ENCODE peak calls at places on chromosomes 16 and 17, in four cellular contexts. G, N, Z and Y are unnamed samples.

GRCh38 chr16:24208710-24209109 is 47.4 kb upstream of the CACNG3 start:
- DNase-seq in G (no peak), Z (no peak), N (peak), Y (no peak)

GRCh38 chr17:4188076-4188475 is 45.1 kb downstream of the CYB5D2 start:
- DNase-seq in G (no peak), N (no peak), Z (no peak), Y (no peak)

GRCh38 chr17:42428141-42428944 is 5.3 kb upstream of the CAVIN1 start:
- DNase-seq in G (no peak), N (peak), Z (no peak), Y (peak)

GRCh38 chr16:74107795-74108610 is 188.6 kb upstream of the PSMD7 start:
- DNase-seq in Z (peak), G (peak), N (peak), Y (peak)

GRCh38 chr17:1058423-1059130 is 61.6 kb downstream of the TIMM22 start:
- DNase-seq in N (peak), Z (no peak), G (peak), Y (peak)

GRCh38 chr16:3819741-3820724 is 60.5 kb downstream of the CREBBP start:
- DNase-seq in G (peak), Z (no peak), N (no peak), Y (no peak)

GRCh38 chr17:69763503-69763902 is 311.5 kb upstream of the KCNJ16 start:
- DNase-seq in G (no peak), Z (no peak), N (no peak), Y (no peak)

GRCh38 chr17:73645050-73645871 is 1.0 kb upstream of the SDK2 start:
- DNase-seq in N (peak), Z (no peak), G (no peak), Y (no peak)

GRCh38 chr16:31033709-31034492 is 543 bp downstream of the STX4 start:
- DNase-seq in N (peak), G (peak), Z (peak), Y (peak)

GRCh38 chr16:57530104-57530522 is 6.3 kb downstream of the CCDC102A start:
- DNase-seq in Z (no peak), N (peak), G (peak), Y (peak)

GRCh38 chr16:82506734-82507133 is 120.0 kb upstream of the CDH13 start:
- DNase-seq in N (no peak), G (no peak), Z (no peak), Y (no peak)

GRCh38 chr17:74337834-74338500 is 11.9 kb downstream of the KIF19 start:
- DNase-seq in N (no peak), G (no peak), Z (no peak), Y (no peak)

GRCh38 chr17:34958438-34958837 is 2.8 kb downstream of the CCT6B start:
- DNase-seq in N (no peak), Z (no peak), G (no peak), Y (no peak)

GRCh38 chr17:51527230-51527982 is 267.1 kb downstream of the UTP18 start:
- DNase-seq in Z (no peak), N (no peak), G (no peak), Y (no peak)

GRCh38 chr16:25217119-25217511 is 368 bp downstream of the AQP8 start:
- DNase-seq in Z (no peak), G (no peak), N (no peak), Y (no peak)

GRCh38 chr17:32487460-32488176 is 825 bp downstream of the CDK5R1 start:
- DNase-seq in G (peak), Z (no peak), N (no peak), Y (no peak)

GRCh38 chr16:84884311-84885023 is 64.7 kb downstream of the CRISPLD2 start:
- DNase-seq in G (peak), Z (no peak), N (peak), Y (peak)

GRCh38 chr16:52469775-52470174 is 77.2 kb downstream of the TOX3 start:
- DNase-seq in Z (no peak), N (no peak), G (no peak), Y (peak)

GRCh38 chr17:4858880-4859260 is 25.7 kb downstream of the MINK1 start:
- DNase-seq in G (no peak), N (peak), Z (no peak), Y (no peak)

GRCh38 chr17:56231693-56232092 is 78.4 kb downstream of the ANKFN1 start:
- DNase-seq in Z (no peak), N (no peak), G (no peak), Y (no peak)

GRCh38 chr17:14011740-14012405 is 57.4 kb upstream of the COX10 start:
- DNase-seq in N (no peak), Z (no peak), G (no peak), Y (no peak)

GRCh38 chr17:58531661-58532554 is 17.5 kb upstream of the MTMR4 start:
- DNase-seq in G (peak), N (peak), Z (no peak), Y (no peak)

GRCh38 chr17:28997811-28998210 is 8.0 kb downstream of the SEZ6 start:
- DNase-seq in Z (no peak), G (no peak), N (no peak), Y (no peak)

GRCh38 chr17:37117743-37118142 is 169.0 kb downstream of the AATF start:
- DNase-seq in Z (no peak), N (no peak), G (no peak), Y (no peak)

GRCh38 chr17:17366235-17366634 is 63.1 kb downstream of the NT5M start:
- DNase-seq in G (no peak), Z (no peak), N (no peak), Y (no peak)

GRCh38 chr16:1977875-1978268 is 3.4 kb downstream of the NOXO1 start:
- DNase-seq in N (no peak), G (no peak), Z (no peak), Y (no peak)

GRCh38 chr17:15377608-15378007 is 36.2 kb upstream of the TEKT3 start:
- DNase-seq in N (no peak), G (no peak), Z (no peak), Y (peak)

GRCh38 chr16:85057212-85057889 is 29.8 kb downstream of the KIAA0513 start:
- DNase-seq in Z (no peak), N (peak), G (peak), Y (peak)

GRCh38 chr16:11016993-11017392 is 72.6 kb downstream of the CLEC16A start:
- DNase-seq in G (no peak), N (no peak), Z (no peak), Y (peak)

DNA sequence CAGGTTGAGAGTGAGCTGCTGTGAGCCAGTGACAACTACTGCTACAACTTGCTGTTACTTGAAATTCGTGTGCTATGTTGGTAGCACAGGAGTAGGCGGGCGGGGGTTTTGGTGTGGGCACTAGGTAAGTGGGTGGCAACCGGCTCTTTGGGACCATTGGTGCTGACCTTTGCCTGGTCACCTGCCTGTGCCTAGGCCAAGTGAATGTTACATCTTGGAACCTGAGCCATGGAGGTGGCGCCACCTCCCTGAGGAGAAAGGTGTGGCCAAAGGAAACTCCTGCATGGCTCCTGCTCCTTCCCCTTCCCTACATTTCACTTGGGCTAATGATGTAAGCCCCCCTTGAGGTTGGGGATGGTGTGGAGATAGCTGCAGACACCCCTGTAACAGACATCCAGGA is 25.4 kb upstream of the ARHGAP23 start:
- DNase-seq in N (no peak), G (no peak), Z (no peak), Y (no peak)
- TF ChIP-seq ETV6 in N (no peak), G (no peak), Z (no peak), Y (no peak)

GRCh38 chr16:76612497-76612896 is 335.3 kb downstream of the CNTNAP4 start:
- DNase-seq in G (no peak), N (no peak), Z (no peak), Y (no peak)

DNA sequence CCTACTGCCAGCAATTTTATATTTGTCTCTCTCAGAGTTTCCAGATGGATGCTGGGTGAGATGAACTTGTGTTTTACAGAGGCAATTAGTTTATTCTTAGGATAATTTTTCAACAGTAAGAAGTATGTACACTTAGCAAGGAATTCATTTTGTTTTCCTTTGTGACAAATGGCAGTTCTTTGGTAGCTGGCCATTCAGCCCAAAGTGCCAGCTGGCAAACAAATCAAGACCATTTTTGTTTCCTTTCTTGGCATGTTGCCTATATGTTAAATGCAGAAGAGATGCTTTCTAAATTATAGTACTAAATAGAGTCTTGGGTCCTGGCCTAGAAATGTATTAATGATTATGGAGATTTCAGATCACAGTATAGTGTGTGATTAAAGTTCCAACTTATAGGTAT is 337.1 kb downstream of the CNTNAP4 start:
- DNase-seq in Z (no peak), N (no peak), G (no peak), Y (no peak)
- TF ChIP-seq ETV6 in Z (no peak), N (no peak), G (no peak), Y (no peak)

GRCh38 chr16:50519001-50519400 is 29.2 kb upstream of the NKD1 start:
- DNase-seq in Z (no peak), G (no peak), N (no peak), Y (no peak)

GRCh38 chr16:50516401-50516800 is 31.8 kb upstream of the NKD1 start:
- DNase-seq in G (no peak), Z (no peak), N (no peak), Y (no peak)

GRCh38 chr16:50517450-50518252 is 30.5 kb upstream of the NKD1 start:
- DNase-seq in G (no peak), N (no peak), Z (no peak), Y (no peak)

GRCh38 chr16:50515218-50515617 is 33.0 kb upstream of the NKD1 start:
- DNase-seq in G (no peak), N (no peak), Z (no peak), Y (no peak)

GRCh38 chr16:50516890-50517289 is 31.3 kb upstream of the NKD1 start:
- DNase-seq in Z (no peak), G (no peak), N (no peak), Y (no peak)
- TF ChIP-seq ETV6 in Z (no peak), G (no peak), N (no peak), Y (no peak)

GRCh38 chr16:53518550-53519416 is 15.8 kb upstream of the AKTIP start:
- DNase-seq in G (peak), N (no peak), Z (peak), Y (no peak)
- TF ChIP-seq ETV6 in G (peak), N (no peak), Z (no peak), Y (no peak)

DNA sequence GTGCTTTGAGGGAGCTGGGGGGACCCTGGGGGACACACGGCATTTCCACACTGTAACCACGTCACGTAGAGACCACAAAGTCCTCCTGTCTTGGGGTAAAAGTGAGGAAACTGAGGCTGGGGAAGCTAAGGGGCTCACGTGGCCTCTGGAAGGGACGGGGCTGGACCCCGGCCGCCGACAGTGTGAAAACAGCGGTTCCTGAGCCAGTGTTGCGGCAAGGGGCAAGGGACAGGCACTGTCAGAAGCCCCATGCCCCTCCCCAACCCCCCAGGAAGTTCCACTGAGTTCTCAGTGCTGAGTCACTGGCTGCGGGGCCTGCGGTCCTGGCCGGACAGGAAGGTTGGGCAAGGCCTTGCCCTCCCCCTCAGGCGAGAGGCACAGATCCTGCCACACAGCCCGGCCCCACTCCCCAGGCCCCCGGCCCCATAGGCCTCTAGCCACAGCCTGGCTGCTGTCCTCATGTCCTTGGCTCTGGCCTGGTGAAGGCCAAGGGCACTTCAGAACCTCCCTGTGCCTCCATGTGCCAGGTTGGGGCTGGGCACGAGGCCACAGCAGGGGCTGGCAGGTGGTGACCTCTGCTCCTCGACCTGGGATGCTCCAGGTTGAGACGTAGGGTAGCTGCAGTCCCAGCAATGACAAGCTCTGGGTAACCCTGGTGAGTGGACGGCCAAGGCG is 5.0 kb upstream of the CCDC57 start:
- DNase-seq in Z (no peak), N (no peak), G (peak), Y (peak)
- TF ChIP-seq ETV6 in Z (no peak), N (no peak), G (no peak), Y (no peak)

GRCh38 chr17:72425133-72425795 is 304.4 kb downstream of the SOX9 start:
- DNase-seq in Z (no peak), G (no peak), N (no peak), Y (no peak)
- TF ChIP-seq ETV6 in Z (no peak), G (no peak), N (no peak), Y (no peak)

DNA sequence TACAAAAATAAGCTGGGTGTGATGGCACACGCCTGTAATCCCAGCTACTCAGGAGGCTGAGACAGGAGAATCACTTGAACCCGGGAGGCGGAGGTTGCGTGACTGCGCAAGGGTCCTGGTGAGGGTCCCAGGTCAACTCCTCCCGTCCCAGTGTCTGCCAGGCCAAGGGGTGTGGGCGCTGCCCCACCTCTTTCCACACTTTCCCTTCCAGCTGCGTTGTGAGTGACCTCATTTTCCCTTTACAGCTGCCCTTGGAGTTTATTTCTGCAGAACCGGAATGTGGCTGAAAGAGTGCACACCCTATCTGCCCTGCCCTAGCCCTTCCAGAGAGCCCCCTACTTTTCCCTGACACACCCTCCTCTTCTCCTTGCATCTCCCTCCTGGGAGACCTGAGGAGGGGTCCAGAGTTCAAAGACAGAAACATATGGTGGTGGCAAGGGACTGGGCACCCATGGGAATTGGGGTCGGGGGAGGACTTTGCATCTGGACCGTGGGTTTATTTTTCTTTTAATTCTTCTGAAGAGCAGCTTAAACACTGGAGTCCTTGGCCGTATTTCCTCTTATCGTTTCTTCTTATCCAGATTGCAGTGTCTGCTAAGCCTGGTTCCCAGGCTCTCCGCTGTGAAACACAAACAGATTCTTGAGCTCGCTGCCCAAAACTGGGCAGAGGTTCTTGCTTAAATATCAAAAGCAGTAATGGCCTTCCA is 20.9 kb downstream of the MRC2 start:
- DNase-seq in N (peak), G (no peak), Z (no peak), Y (no peak)
- TF ChIP-seq ETV6 in N (no peak), G (no peak), Z (no peak), Y (no peak)

DNA sequence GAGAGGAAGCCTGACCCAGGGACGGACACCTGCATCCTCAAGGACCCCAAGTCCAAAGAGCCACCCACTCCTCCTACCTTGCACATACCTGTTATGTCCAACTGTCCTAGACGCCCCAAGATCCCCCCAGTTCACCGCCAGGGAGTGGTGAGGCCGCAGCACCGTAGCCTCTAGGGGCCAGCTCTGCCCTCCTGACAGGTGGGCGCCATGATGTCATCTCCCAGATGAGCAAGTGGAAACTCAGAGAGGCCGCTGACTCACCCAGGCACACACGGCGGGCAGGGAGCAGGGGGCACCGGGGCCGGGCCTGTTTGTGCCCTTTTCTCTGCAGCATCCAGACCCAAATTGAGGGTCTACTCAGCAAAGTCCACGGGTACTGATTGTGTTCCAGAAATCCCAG is 4.8 kb upstream of the ZNF469 start:
- DNase-seq in N (no peak), Z (no peak), G (no peak), Y (no peak)
- TF ChIP-seq ETV6 in N (no peak), Z (no peak), G (no peak), Y (no peak)